ENCODE peak calls at places on chromosomes 7 and 10, in five cellular contexts. One of them, this sample, is unnamed.

GRCh38 chr10:118308664-118309063 is 33.5 kb downstream of the FAM204A start:
- DNase-seq in adrenal gland: no peak
- DNase-seq in neuronal stem cell: no peak
- DNase-seq in aorta: no peak
- DNase-seq in lower lobe of right lung: no peak
- DNase-seq in this sample: no peak

GRCh38 chr10:11488126-11488525 is 123.3 kb downstream of the USP6NL start:
- DNase-seq in neuronal stem cell: no peak
- DNase-seq in lower lobe of right lung: no peak
- DNase-seq in adrenal gland: no peak
- DNase-seq in aorta: no peak
- DNase-seq in this sample: no peak

GRCh38 chr7:136326045-136326610 is 349.0 kb upstream of the MTPN start:
- DNase-seq in aorta: no peak
- DNase-seq in lower lobe of right lung: no peak
- DNase-seq in adrenal gland: no peak
- DNase-seq in neuronal stem cell: no peak
- DNase-seq in this sample: no peak

GRCh38 chr7:129684777-129685176 is 73.3 kb downstream of the NRF1 start:
- DNase-seq in adrenal gland: no peak
- DNase-seq in neuronal stem cell: no peak
- DNase-seq in aorta: no peak
- DNase-seq in lower lobe of right lung: no peak
- DNase-seq in this sample: no peak

GRCh38 chr7:157710396-157710795 is 373.6 kb downstream of the DNAJB6 start:
- DNase-seq in adrenal gland: no peak
- DNase-seq in aorta: peak; percentile 45
- DNase-seq in neuronal stem cell: no peak
- DNase-seq in lower lobe of right lung: peak; percentile 17
- DNase-seq in this sample: no peak

GRCh38 chr7:128845987-128846386 is 15.8 kb downstream of the FLNC start:
- DNase-seq in adrenal gland: no peak
- DNase-seq in aorta: peak; percentile 76
- DNase-seq in lower lobe of right lung: no peak
- DNase-seq in neuronal stem cell: no peak
- DNase-seq in this sample: no peak

GRCh38 chr7:95509199-95509598 is 23.5 kb downstream of the ASB4 start:
- DNase-seq in lower lobe of right lung: no peak
- DNase-seq in adrenal gland: peak; percentile 57
- DNase-seq in aorta: no peak
- DNase-seq in neuronal stem cell: peak; percentile 87
- DNase-seq in this sample: no peak

GRCh38 chr7:44381494-44382220 is 56.3 kb upstream of the CAMK2B start:
- DNase-seq in adrenal gland: no peak
- DNase-seq in neuronal stem cell: no peak
- DNase-seq in lower lobe of right lung: no peak
- DNase-seq in aorta: no peak
- DNase-seq in this sample: no peak

GRCh38 chr7:34315032-34315431 is 343.0 kb upstream of the NPSR1 start:
- DNase-seq in aorta: no peak
- DNase-seq in adrenal gland: no peak
- DNase-seq in neuronal stem cell: no peak
- DNase-seq in lower lobe of right lung: no peak
- DNase-seq in this sample: no peak

GRCh38 chr7:15914611-15915010 is 228.1 kb upstream of the MEOX2 start:
- DNase-seq in lower lobe of right lung: no peak
- DNase-seq in neuronal stem cell: no peak
- DNase-seq in adrenal gland: no peak
- DNase-seq in aorta: no peak
- DNase-seq in this sample: no peak

GRCh38 chr10:124401633-124402032 is 17.1 kb downstream of the OAT start:
- DNase-seq in neuronal stem cell: no peak
- DNase-seq in lower lobe of right lung: no peak
- DNase-seq in aorta: peak; percentile 19
- DNase-seq in adrenal gland: no peak
- DNase-seq in this sample: no peak

GRCh38 chr10:50567384-50567783 is 56.4 kb downstream of the SGMS1 start:
- DNase-seq in neuronal stem cell: no peak
- DNase-seq in aorta: no peak
- DNase-seq in lower lobe of right lung: no peak
- DNase-seq in adrenal gland: no peak
- DNase-seq in this sample: no peak

GRCh38 chr7:5627745-5628547 is 153.5 kb downstream of the RNF216 start:
- DNase-seq in lower lobe of right lung: no peak
- DNase-seq in neuronal stem cell: no peak
- DNase-seq in aorta: no peak
- DNase-seq in adrenal gland: no peak
- DNase-seq in this sample: no peak

GRCh38 chr7:46750321-46750865 is 829.3 kb upstream of the IGFBP3 start:
- DNase-seq in neuronal stem cell: no peak
- DNase-seq in adrenal gland: no peak
- DNase-seq in lower lobe of right lung: no peak
- DNase-seq in aorta: no peak
- DNase-seq in this sample: no peak

GRCh38 chr10:91380873-91381561 is 29.1 kb upstream of the HECTD2 start:
- DNase-seq in lower lobe of right lung: no peak
- DNase-seq in adrenal gland: no peak
- DNase-seq in aorta: no peak
- DNase-seq in neuronal stem cell: no peak
- DNase-seq in this sample: no peak

GRCh38 chr10:120804020-120804419 is 47.1 kb upstream of the WDR11 start:
- DNase-seq in adrenal gland: no peak
- DNase-seq in neuronal stem cell: no peak
- DNase-seq in aorta: no peak
- DNase-seq in lower lobe of right lung: no peak
- DNase-seq in this sample: no peak

GRCh38 chr7:104156842-104157277 is 51.0 kb downstream of the ORC5 start:
- DNase-seq in adrenal gland: no peak
- DNase-seq in neuronal stem cell: no peak
- DNase-seq in aorta: no peak
- DNase-seq in lower lobe of right lung: no peak
- DNase-seq in this sample: no peak

GRCh38 chr7:76234931-76235441 is 33.3 kb downstream of the SRRM3 start:
- DNase-seq in aorta: peak; percentile 89
- DNase-seq in adrenal gland: peak; percentile 86
- DNase-seq in lower lobe of right lung: peak; percentile 75
- DNase-seq in neuronal stem cell: peak; percentile 85
- DNase-seq in this sample: peak; percentile 37

GRCh38 chr7:140638311-140638791 is 2.3 kb downstream of the DENND2A start:
- DNase-seq in lower lobe of right lung: no peak
- DNase-seq in adrenal gland: no peak
- DNase-seq in aorta: peak; percentile 59
- DNase-seq in neuronal stem cell: no peak
- DNase-seq in this sample: no peak

GRCh38 chr10:71790749-71791440 is 17.6 kb upstream of the VSIR start:
- DNase-seq in aorta: no peak
- DNase-seq in lower lobe of right lung: no peak
- DNase-seq in neuronal stem cell: no peak
- DNase-seq in adrenal gland: no peak
- DNase-seq in this sample: no peak

GRCh38 chr7:157903715-157904114 is 566.9 kb downstream of the DNAJB6 start:
- DNase-seq in neuronal stem cell: no peak
- DNase-seq in adrenal gland: no peak
- DNase-seq in lower lobe of right lung: no peak
- DNase-seq in aorta: no peak
- DNase-seq in this sample: no peak

GRCh38 chr7:142774826-142775225 is 4.1 kb downstream of the PRSS2 start:
- DNase-seq in adrenal gland: no peak
- DNase-seq in aorta: no peak
- DNase-seq in lower lobe of right lung: no peak
- DNase-seq in neuronal stem cell: no peak
- DNase-seq in this sample: no peak

GRCh38 chr7:79949778-79950177 is 184.9 kb upstream of the GNAI1 start:
- DNase-seq in lower lobe of right lung: no peak
- DNase-seq in neuronal stem cell: no peak
- DNase-seq in adrenal gland: no peak
- DNase-seq in aorta: no peak
- DNase-seq in this sample: no peak

GRCh38 chr10:129833988-129834387 is 130.1 kb downstream of the EBF3 start:
- DNase-seq in neuronal stem cell: no peak
- DNase-seq in adrenal gland: no peak
- DNase-seq in lower lobe of right lung: no peak
- DNase-seq in aorta: no peak
- DNase-seq in this sample: no peak

GRCh38 chr10:25725917-25726716 is 207.9 kb upstream of the MYO3A start:
- DNase-seq in aorta: no peak
- DNase-seq in neuronal stem cell: peak; percentile 67
- DNase-seq in adrenal gland: no peak
- DNase-seq in lower lobe of right lung: no peak
- DNase-seq in this sample: peak; percentile 3

GRCh38 chr10:110647136-110647430 is 2.9 kb downstream of the RBM20 start:
- DNase-seq in aorta: no peak
- DNase-seq in lower lobe of right lung: no peak
- DNase-seq in adrenal gland: no peak
- DNase-seq in neuronal stem cell: no peak
- DNase-seq in this sample: no peak

GRCh38 chr10:47421057-47421952 is 37.2 kb upstream of the ZNF488 start:
- DNase-seq in lower lobe of right lung: no peak
- DNase-seq in adrenal gland: no peak
- DNase-seq in neuronal stem cell: no peak
- DNase-seq in aorta: no peak
- DNase-seq in this sample: peak; percentile 43

GRCh38 chr7:158017226-158018060 is 570.2 kb downstream of the PTPRN2 start:
- DNase-seq in aorta: peak; percentile 49
- DNase-seq in adrenal gland: no peak
- DNase-seq in neuronal stem cell: no peak
- DNase-seq in lower lobe of right lung: no peak
- DNase-seq in this sample: no peak

GRCh38 chr10:22427890-22428571 is 82.7 kb downstream of the SPAG6 start:
- DNase-seq in lower lobe of right lung: no peak
- DNase-seq in neuronal stem cell: no peak
- DNase-seq in adrenal gland: peak; percentile 29
- DNase-seq in aorta: no peak
- DNase-seq in this sample: peak; percentile 73

GRCh38 chr7:6340241-6340640 is 67.8 kb upstream of the CYTH3 start:
- DNase-seq in adrenal gland: no peak
- DNase-seq in aorta: no peak
- DNase-seq in lower lobe of right lung: no peak
- DNase-seq in neuronal stem cell: no peak
- DNase-seq in this sample: no peak

GRCh38 chr10:132446661-132447445 is 49.9 kb downstream of the PWWP2B start:
- DNase-seq in lower lobe of right lung: peak; percentile 88
- DNase-seq in adrenal gland: peak; percentile 72
- DNase-seq in neuronal stem cell: no peak
- DNase-seq in aorta: no peak
- DNase-seq in this sample: no peak

GRCh38 chr10:62080905-62081304 is 179.4 kb downstream of the ARID5B start:
- DNase-seq in adrenal gland: no peak
- DNase-seq in lower lobe of right lung: no peak
- DNase-seq in aorta: no peak
- DNase-seq in neuronal stem cell: no peak
- DNase-seq in this sample: no peak
- H3K27ac ChIP-seq in adrenal gland: no peak overlapping the region
- H3K27ac ChIP-seq in lower lobe of right lung: peak overlapping the region; percentile 83
- H3K27ac ChIP-seq in aorta: peak overlapping the region; percentile 39
- H3K27ac ChIP-seq in neuronal stem cell: no peak overlapping the region
- H3K27ac ChIP-seq in this sample: no peak overlapping the region

GRCh38 chr10:87660484-87661133 is 931 bp downstream of the PAPSS2 start:
- DNase-seq in aorta: no peak
- DNase-seq in lower lobe of right lung: no peak
- DNase-seq in neuronal stem cell: no peak
- DNase-seq in adrenal gland: peak; percentile 66
- DNase-seq in this sample: no peak

GRCh38 chr10:87658383-87658795 is 1.3 kb upstream of the PAPSS2 start:
- DNase-seq in lower lobe of right lung: no peak
- DNase-seq in aorta: no peak
- DNase-seq in adrenal gland: no peak
- DNase-seq in neuronal stem cell: no peak
- DNase-seq in this sample: no peak

GRCh38 chr10:87657370-87657769 is 2.3 kb upstream of the PAPSS2 start:
- DNase-seq in aorta: no peak
- DNase-seq in lower lobe of right lung: no peak
- DNase-seq in adrenal gland: peak; percentile 75
- DNase-seq in neuronal stem cell: no peak
- DNase-seq in this sample: no peak

GRCh38 chr10:87659571-87660483 is at the start of gene PAPSS2:
- DNase-seq in lower lobe of right lung: peak; percentile 80
- DNase-seq in aorta: peak; percentile 89
- DNase-seq in adrenal gland: peak; percentile 79
- DNase-seq in neuronal stem cell: peak; percentile 48
- DNase-seq in this sample: no peak

DNA sequence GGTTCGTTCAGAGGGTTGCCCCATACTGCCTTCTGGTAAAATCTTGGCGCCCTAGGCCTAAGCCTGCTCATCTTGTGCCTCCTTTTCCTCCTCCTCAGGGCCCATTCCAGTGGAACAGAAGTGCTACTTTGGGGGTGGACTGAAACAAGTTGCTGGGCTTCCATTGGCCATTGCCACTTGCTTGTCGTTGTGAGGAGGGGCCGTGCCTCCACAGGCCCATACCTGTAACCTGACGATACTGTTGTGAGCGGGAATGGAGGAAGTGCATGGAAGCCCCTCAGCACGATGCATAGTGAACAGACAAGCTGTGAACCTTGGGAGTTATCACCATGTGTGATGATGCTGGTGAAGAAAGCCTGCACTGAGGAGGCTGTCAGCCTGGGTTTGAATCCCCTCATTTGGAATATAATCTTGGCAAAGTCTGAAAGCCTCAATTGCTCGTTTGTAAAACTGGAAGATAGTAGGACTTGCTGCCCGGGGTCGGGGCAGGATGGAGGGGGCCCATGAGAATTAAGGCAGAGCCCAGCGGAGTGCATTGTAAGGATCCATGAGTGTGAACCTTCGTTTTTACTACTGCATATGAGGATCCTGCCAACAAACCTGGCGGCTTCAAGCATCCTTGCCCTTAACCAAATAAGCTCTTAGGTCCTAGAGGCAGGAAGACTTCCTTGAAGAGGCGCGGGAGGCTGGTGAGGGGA is 671 bp upstream of the PAPSS2 start:
- DNase-seq in lower lobe of right lung: no peak
- DNase-seq in aorta: no peak
- DNase-seq in neuronal stem cell: no peak
- DNase-seq in adrenal gland: peak; percentile 39
- DNase-seq in this sample: no peak
- H3K27ac ChIP-seq in lower lobe of right lung: peak overlapping the region; percentile 89
- H3K27ac ChIP-seq in aorta: no peak overlapping the region
- H3K27ac ChIP-seq in neuronal stem cell: no peak overlapping the region
- H3K27ac ChIP-seq in adrenal gland: peak overlapping the region; percentile 91
- H3K27ac ChIP-seq in this sample: no peak overlapping the region

DNA sequence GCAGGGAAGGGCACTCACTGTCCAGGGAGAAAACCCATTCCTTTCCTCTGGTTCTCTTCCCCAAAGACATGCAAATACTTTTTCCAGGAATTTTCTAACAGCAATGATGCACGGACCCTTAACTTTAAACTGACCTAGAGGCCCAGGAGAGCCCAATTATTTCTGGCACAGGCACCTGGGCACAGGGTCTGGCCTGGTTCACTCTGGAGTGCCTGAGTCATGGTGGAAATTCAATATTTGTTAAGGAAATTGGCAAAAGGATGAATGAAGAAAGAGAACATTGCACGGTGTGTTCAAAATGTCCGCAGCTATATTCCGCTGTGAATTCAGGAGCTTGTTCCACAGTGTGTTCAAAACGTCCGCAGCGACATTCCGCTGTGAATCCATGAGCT is 72.2 kb upstream of the FAM20C start:
- DNase-seq in neuronal stem cell: no peak
- DNase-seq in adrenal gland: no peak
- DNase-seq in lower lobe of right lung: no peak
- DNase-seq in aorta: no peak
- DNase-seq in this sample: no peak
- H3K27ac ChIP-seq in neuronal stem cell: no peak overlapping the region
- H3K27ac ChIP-seq in adrenal gland: peak overlapping the region; percentile 84
- H3K27ac ChIP-seq in lower lobe of right lung: peak overlapping the region; percentile 73
- H3K27ac ChIP-seq in aorta: no peak overlapping the region
- H3K27ac ChIP-seq in this sample: no peak overlapping the region

GRCh38 chr7:68720722-68721121 is 877.6 kb upstream of the AUTS2 start:
- DNase-seq in aorta: no peak
- DNase-seq in neuronal stem cell: no peak
- DNase-seq in lower lobe of right lung: no peak
- DNase-seq in adrenal gland: no peak
- DNase-seq in this sample: no peak
- H3K27ac ChIP-seq in aorta: no peak overlapping the region
- H3K27ac ChIP-seq in neuronal stem cell: no peak overlapping the region
- H3K27ac ChIP-seq in lower lobe of right lung: no peak overlapping the region
- H3K27ac ChIP-seq in adrenal gland: no peak overlapping the region
- H3K27ac ChIP-seq in this sample: no peak overlapping the region